ENCODE peak calls at places on chromosome 22, in six cellular contexts. One of them, this sample, is unnamed.

GRCh38 chr22:39207141-39208012 is 37.4 kb downstream of the PDGFB start:
- DNase-seq in adrenal gland: no peak
- DNase-seq in right lobe of liver: no peak
- DNase-seq in PC-9: peak; percentile 52
- DNase-seq in stomach: peak; percentile 48
- DNase-seq in MG63: no peak
- DNase-seq in this sample: no peak

GRCh38 chr22:26949193-26949592 is 291.8 kb downstream of the MIAT start:
- DNase-seq in adrenal gland: no peak
- DNase-seq in right lobe of liver: no peak
- DNase-seq in PC-9: no peak
- DNase-seq in stomach: no peak
- DNase-seq in MG63: peak; percentile 6
- DNase-seq in this sample: no peak

GRCh38 chr22:46373838-46374662 is 38.5 kb downstream of the TRMU start:
- DNase-seq in adrenal gland: no peak
- DNase-seq in right lobe of liver: no peak
- DNase-seq in PC-9: no peak
- DNase-seq in stomach: no peak
- DNase-seq in MG63: no peak
- DNase-seq in this sample: no peak

GRCh38 chr22:26801449-26801848 is 144.1 kb downstream of the MIAT start:
- DNase-seq in adrenal gland: no peak
- DNase-seq in right lobe of liver: no peak
- DNase-seq in PC-9: no peak
- DNase-seq in stomach: no peak
- DNase-seq in MG63: no peak
- DNase-seq in this sample: no peak

GRCh38 chr22:38267086-38267485 is 5.7 kb downstream of the TMEM184B start:
- DNase-seq in adrenal gland: peak; percentile 72
- DNase-seq in right lobe of liver: no peak
- DNase-seq in PC-9: no peak
- DNase-seq in stomach: no peak
- DNase-seq in MG63: no peak
- DNase-seq in this sample: no peak

GRCh38 chr22:21972293-21972779 is 10.3 kb downstream of the TOP3B start:
- DNase-seq in adrenal gland: no peak
- DNase-seq in right lobe of liver: peak; percentile 33
- DNase-seq in PC-9: no peak
- DNase-seq in stomach: no peak
- DNase-seq in MG63: peak; percentile 39
- DNase-seq in this sample: peak; percentile 23

GRCh38 chr22:36964110-36964509 is 50.7 kb downstream of the CSF2RB start:
- DNase-seq in adrenal gland: peak; percentile 27
- DNase-seq in right lobe of liver: no peak
- DNase-seq in PC-9: no peak
- DNase-seq in stomach: no peak
- DNase-seq in MG63: no peak
- DNase-seq in this sample: no peak

GRCh38 chr22:19167106-19167869 is 11.2 kb downstream of the SLC25A1 start:
- DNase-seq in adrenal gland: no peak
- DNase-seq in right lobe of liver: no peak
- DNase-seq in PC-9: no peak
- DNase-seq in stomach: no peak
- DNase-seq in MG63: no peak
- DNase-seq in this sample: no peak

GRCh38 chr22:38412435-38413084 is 42.4 kb downstream of the KCNJ4 start:
- DNase-seq in adrenal gland: peak; percentile 51
- DNase-seq in right lobe of liver: no peak
- DNase-seq in PC-9: peak; percentile 32
- DNase-seq in stomach: no peak
- DNase-seq in MG63: no peak
- DNase-seq in this sample: no peak

GRCh38 chr22:21677606-21678443 is 12.0 kb downstream of the PPIL2 start:
- DNase-seq in adrenal gland: no peak
- DNase-seq in right lobe of liver: no peak
- DNase-seq in PC-9: no peak
- DNase-seq in stomach: no peak
- DNase-seq in MG63: no peak
- DNase-seq in this sample: no peak

GRCh38 chr22:30879398-30879797 is 89.2 kb downstream of the MORC2 start:
- DNase-seq in adrenal gland: no peak
- DNase-seq in right lobe of liver: no peak
- DNase-seq in PC-9: no peak
- DNase-seq in stomach: no peak
- DNase-seq in MG63: no peak
- DNase-seq in this sample: no peak

GRCh38 chr22:20218320-20218872 is 49.7 kb downstream of the RTN4R start:
- DNase-seq in adrenal gland: no peak
- DNase-seq in right lobe of liver: no peak
- DNase-seq in PC-9: no peak
- DNase-seq in stomach: no peak
- DNase-seq in MG63: no peak
- DNase-seq in this sample: no peak

GRCh38 chr22:20582171-20582511 is 74.7 kb downstream of the MED15 start:
- DNase-seq in adrenal gland: no peak
- DNase-seq in right lobe of liver: no peak
- DNase-seq in PC-9: no peak
- DNase-seq in stomach: no peak
- DNase-seq in MG63: no peak
- DNase-seq in this sample: no peak

DNA sequence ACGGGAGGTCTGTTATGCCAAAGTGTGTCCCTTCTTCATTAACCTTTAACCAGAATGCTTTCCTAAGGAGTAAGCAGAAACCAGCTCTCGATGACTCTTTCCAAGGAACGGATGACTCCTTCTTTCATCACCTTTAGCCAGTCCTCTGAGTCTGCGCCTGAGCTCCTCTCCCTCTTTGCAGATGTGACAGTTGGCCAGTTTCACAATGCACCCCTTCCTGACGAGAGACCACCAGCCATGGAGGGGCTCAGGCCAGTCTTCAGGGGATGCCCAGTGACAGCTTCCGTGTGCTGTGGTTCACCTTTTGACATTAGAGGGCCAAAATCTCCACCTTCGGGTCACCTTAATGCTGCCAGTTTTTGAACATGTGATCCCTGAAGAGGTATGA is 826.1 kb downstream of the TBC1D22A start:
- DNase-seq in adrenal gland: no peak
- DNase-seq in right lobe of liver: no peak
- DNase-seq in PC-9: no peak
- DNase-seq in stomach: peak; percentile 11
- DNase-seq in MG63: no peak
- DNase-seq in this sample: no peak
- H3K9me3 ChIP-seq in adrenal gland: peaks cover 6% of the 10 kb centered on the region
- H3K9me3 ChIP-seq in right lobe of liver: no peaks in the 10 kb centered on the region
- H3K9me3 ChIP-seq in PC-9: no peaks in the 10 kb centered on the region
- H3K9me3 ChIP-seq in stomach: peaks cover 4% of the 10 kb centered on the region
- H3K9me3 ChIP-seq in MG63: peaks cover 5% of the 10 kb centered on the region
- H3K9me3 ChIP-seq in this sample: no peaks in the 10 kb centered on the region

DNA sequence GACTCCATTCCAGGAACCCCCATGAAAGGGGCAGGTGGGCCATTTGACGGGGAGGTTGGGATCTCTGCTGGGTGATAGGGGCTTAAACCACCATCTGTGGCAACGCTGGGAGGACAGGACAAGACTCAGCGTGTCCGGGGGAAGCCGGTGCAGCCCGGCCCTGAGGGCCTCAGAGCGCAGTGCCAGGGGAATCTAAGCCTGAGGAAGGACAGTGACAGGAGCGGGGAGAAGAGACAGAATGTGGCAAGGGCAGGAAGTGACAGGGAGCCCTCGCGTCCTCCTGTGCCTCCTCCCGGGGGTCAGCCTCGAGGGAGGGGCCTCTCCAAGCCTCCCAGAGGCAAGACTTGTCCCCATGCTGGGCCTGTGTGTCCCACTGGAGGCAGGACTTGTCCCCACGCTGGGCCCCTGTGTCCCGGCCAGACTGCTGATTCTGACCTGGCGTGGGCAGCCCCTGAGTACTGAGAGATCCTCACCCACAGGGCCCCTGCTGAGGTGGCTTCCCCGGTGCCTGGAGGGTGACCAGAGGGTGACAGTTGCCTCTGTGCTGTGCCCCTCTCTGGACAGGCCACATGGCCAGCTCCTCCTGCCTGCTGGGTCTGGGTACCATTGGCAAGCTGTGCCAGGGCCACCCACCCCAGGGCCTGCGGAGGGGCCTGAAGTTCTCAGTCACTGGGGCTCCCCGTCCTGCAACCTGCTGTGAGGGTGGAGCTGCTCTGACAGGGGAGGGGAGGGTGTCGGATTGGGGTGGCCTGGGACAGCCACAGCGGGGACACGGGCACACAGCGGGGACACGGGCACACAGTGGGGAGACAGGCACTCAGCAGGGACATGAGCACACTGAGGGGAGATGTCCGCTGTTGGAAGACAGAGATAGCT is 676.2 kb downstream of the BRD1 start:
- DNase-seq in adrenal gland: peak; percentile 20
- DNase-seq in right lobe of liver: no peak
- DNase-seq in PC-9: no peak
- DNase-seq in stomach: no peak
- DNase-seq in MG63: no peak
- DNase-seq in this sample: no peak
- H3K9me3 ChIP-seq in adrenal gland: no peaks in the 10 kb centered on the region
- H3K9me3 ChIP-seq in right lobe of liver: no peaks in the 10 kb centered on the region
- H3K9me3 ChIP-seq in PC-9: no peaks in the 10 kb centered on the region
- H3K9me3 ChIP-seq in stomach: no peaks in the 10 kb centered on the region
- H3K9me3 ChIP-seq in MG63: no peaks in the 10 kb centered on the region
- H3K9me3 ChIP-seq in this sample: no peaks in the 10 kb centered on the region

GRCh38 chr22:49585695-49586243 is 241.9 kb downstream of the BRD1 start:
- DNase-seq in adrenal gland: no peak
- DNase-seq in right lobe of liver: peak; percentile 15
- DNase-seq in PC-9: no peak
- DNase-seq in stomach: no peak
- DNase-seq in MG63: no peak
- DNase-seq in this sample: no peak
- H3K9me3 ChIP-seq in adrenal gland: no peaks in the 10 kb centered on the region
- H3K9me3 ChIP-seq in right lobe of liver: no peaks in the 10 kb centered on the region
- H3K9me3 ChIP-seq in PC-9: peaks cover 4% of the 10 kb centered on the region
- H3K9me3 ChIP-seq in stomach: no peaks in the 10 kb centered on the region
- H3K9me3 ChIP-seq in MG63: no peaks in the 10 kb centered on the region
- H3K9me3 ChIP-seq in this sample: no peaks in the 10 kb centered on the region

GRCh38 chr22:22981670-22982571 is 88.4 kb upstream of the GNAZ start:
- DNase-seq in adrenal gland: no peak
- DNase-seq in right lobe of liver: no peak
- DNase-seq in PC-9: no peak
- DNase-seq in stomach: no peak
- DNase-seq in MG63: no peak
- DNase-seq in this sample: no peak
- H3K9me3 ChIP-seq in adrenal gland: peaks cover 6% of the 10 kb centered on the region
- H3K9me3 ChIP-seq in right lobe of liver: peaks cover 5% of the 10 kb centered on the region
- H3K9me3 ChIP-seq in PC-9: peaks cover 5% of the 10 kb centered on the region
- H3K9me3 ChIP-seq in stomach: no peaks in the 10 kb centered on the region
- H3K9me3 ChIP-seq in MG63: peaks cover 19% of the 10 kb centered on the region
- H3K9me3 ChIP-seq in this sample: peaks cover 3% of the 10 kb centered on the region

This sample was measured in HAP-1.